ENCODE peak calls at places on chromosome 2, in nine cellular contexts. N is epithelial cell of prostate; W is HS-27A; U is ELR; M is T-helper 17 cell; E is activated naive CD8-positive, alpha-beta T cell treated with anti-CD3 and anti-CD28 coated beads for 36 hours; R is DMS153; D is SJCRH30; C is CD8-positive, alpha-beta memory T cell. J is an unnamed sample.

GRCh38 chr2:239911630-239912071 is 113.5 kb downstream of the NDUFA10 start:
- DNase-seq in N (no peak), W (no peak), U (no peak), M (no peak), E (no peak), R (no peak), D (no peak), C (no peak), J (no peak)

GRCh38 chr2:98269274-98269673 is 77.0 kb upstream of the CNGA3 start:
- DNase-seq in N (no peak), W (peak; percentile 39), U (peak; percentile 69), M (no peak), E (no peak), R (peak; percentile 0), D (peak; percentile 71), C (no peak), J (peak; percentile 54)

GRCh38 chr2:170314744-170315447 is 136.9 kb downstream of the MYO3B start:
- DNase-seq in N (peak; percentile 55), W (no peak), U (peak; percentile 21), M (no peak), E (no peak), R (no peak), D (no peak), C (no peak), J (no peak)

GRCh38 chr2:71605173-71605641 is 151.8 kb downstream of the DYSF start:
- DNase-seq in N (no peak), W (no peak), U (no peak), M (no peak), E (no peak), R (no peak), D (no peak), C (no peak), J (no peak)

GRCh38 chr2:231490801-231491200 is 26.5 kb upstream of the NCL start:
- DNase-seq in N (no peak), W (no peak), U (no peak), M (no peak), E (no peak), R (no peak), D (no peak), C (no peak), J (no peak)

GRCh38 chr2:132923787-132924186 is 253.8 kb upstream of the LYPD1 start:
- DNase-seq in N (no peak), W (peak; percentile 51), U (peak; percentile 81), M (no peak), E (no peak), R (no peak), D (no peak), C (no peak), J (no peak)

GRCh38 chr2:237919593-237919992 is 47.2 kb upstream of the UBE2F start:
- DNase-seq in N (no peak), W (no peak), U (no peak), M (no peak), E (no peak), R (no peak), D (no peak), C (no peak), J (no peak)

GRCh38 chr2:52238782-52239181 is 1206.8 kb upstream of the NRXN1 start:
- DNase-seq in N (no peak), W (no peak), U (no peak), M (no peak), E (no peak), R (peak; percentile 10), D (no peak), C (no peak), J (no peak)

GRCh38 chr2:168703926-168704325 is 98.5 kb upstream of the NOSTRIN start:
- DNase-seq in N (no peak), W (no peak), U (no peak), M (no peak), E (no peak), R (no peak), D (peak; percentile 6), C (no peak), J (no peak)

GRCh38 chr2:204152616-204153015 is 216.1 kb downstream of the ICOS start:
- DNase-seq in N (no peak), W (no peak), U (no peak), M (no peak), E (no peak), R (no peak), D (no peak), C (no peak), J (no peak)

GRCh38 chr2:200033939-200034338 is 78.6 kb downstream of the MAIP1 start:
- DNase-seq in N (no peak), W (no peak), U (no peak), M (no peak), E (no peak), R (no peak), D (peak; percentile 32), C (no peak), J (no peak)

GRCh38 chr2:223007531-223007930 is 44.5 kb upstream of the KCNE4 start:
- DNase-seq in N (peak; percentile 12), W (no peak), U (peak; percentile 32), M (no peak), E (no peak), R (no peak), D (no peak), C (no peak), J (no peak)

GRCh38 chr2:223247136-223247535 is 195.1 kb downstream of the KCNE4 start:
- DNase-seq in N (no peak), W (no peak), U (peak; percentile 62), M (no peak), E (no peak), R (no peak), D (peak; percentile 39), C (no peak), J (peak; percentile 12)